ENCODE peak calls at places on chromosomes 6 and 20, in seven cellular contexts. One of them, this sample, is unnamed. For H3K9me3, the result is how much of the 10 kb centered on the place peaks cover.

GRCh38 chr6:135306740-135307420 is 125.8 kb downstream of the MYB start:
- DNase-seq in uterus: no peak
- DNase-seq in thoracic aorta: no peak
- DNase-seq in body of pancreas: no peak
- DNase-seq in colonic mucosa: no peak
- DNase-seq in CD8-positive, alpha-beta T cell: no peak
- DNase-seq in AG04450: no peak
- DNase-seq in this sample: no peak

GRCh38 chr6:54718541-54719023 is 128.0 kb upstream of the FAM83B start:
- DNase-seq in body of pancreas: peak
- DNase-seq in thoracic aorta: no peak
- DNase-seq in CD8-positive, alpha-beta T cell: no peak
- DNase-seq in AG04450: no peak
- DNase-seq in colonic mucosa: peak
- DNase-seq in uterus: no peak
- DNase-seq in this sample: peak

GRCh38 chr6:140039343-140039742 is 664.9 kb upstream of the CITED2 start:
- DNase-seq in AG04450: no peak
- DNase-seq in CD8-positive, alpha-beta T cell: no peak
- DNase-seq in uterus: no peak
- DNase-seq in colonic mucosa: no peak
- DNase-seq in body of pancreas: no peak
- DNase-seq in thoracic aorta: no peak
- DNase-seq in this sample: no peak

GRCh38 chr6:3844097-3844463 is 5.1 kb upstream of the FAM50B start:
- DNase-seq in thoracic aorta: no peak
- DNase-seq in CD8-positive, alpha-beta T cell: no peak
- DNase-seq in body of pancreas: no peak
- DNase-seq in AG04450: no peak
- DNase-seq in uterus: no peak
- DNase-seq in colonic mucosa: no peak
- DNase-seq in this sample: no peak

GRCh38 chr6:131909408-131910218 is 41.6 kb downstream of the CCN2 start:
- DNase-seq in CD8-positive, alpha-beta T cell: peak
- DNase-seq in colonic mucosa: peak
- DNase-seq in uterus: peak
- DNase-seq in AG04450: peak
- DNase-seq in body of pancreas: peak
- DNase-seq in thoracic aorta: peak
- DNase-seq in this sample: peak

GRCh38 chr6:12277401-12277800 is 12.8 kb upstream of the EDN1 start:
- DNase-seq in CD8-positive, alpha-beta T cell: no peak
- DNase-seq in colonic mucosa: no peak
- DNase-seq in AG04450: no peak
- DNase-seq in thoracic aorta: no peak
- DNase-seq in body of pancreas: no peak
- DNase-seq in uterus: no peak
- DNase-seq in this sample: no peak

GRCh38 chr20:10877345-10877744 is 203.5 kb upstream of the JAG1 start:
- DNase-seq in uterus: no peak
- DNase-seq in CD8-positive, alpha-beta T cell: no peak
- DNase-seq in thoracic aorta: no peak
- DNase-seq in colonic mucosa: no peak
- DNase-seq in body of pancreas: no peak
- DNase-seq in AG04450: no peak
- DNase-seq in this sample: no peak

GRCh38 chr6:14134211-14134910 is 16.8 kb downstream of the CD83 start:
- DNase-seq in thoracic aorta: no peak
- DNase-seq in colonic mucosa: no peak
- DNase-seq in uterus: no peak
- DNase-seq in CD8-positive, alpha-beta T cell: no peak
- DNase-seq in AG04450: no peak
- DNase-seq in body of pancreas: no peak
- DNase-seq in this sample: no peak

GRCh38 chr6:49336514-49337131 is 126.4 kb downstream of the MMUT start:
- DNase-seq in thoracic aorta: no peak
- DNase-seq in colonic mucosa: peak
- DNase-seq in body of pancreas: peak
- DNase-seq in uterus: no peak
- DNase-seq in CD8-positive, alpha-beta T cell: no peak
- DNase-seq in AG04450: no peak
- DNase-seq in this sample: no peak

GRCh38 chr6:52331793-52332457 is 30.0 kb upstream of the PAQR8 start:
- DNase-seq in body of pancreas: no peak
- DNase-seq in AG04450: no peak
- DNase-seq in uterus: no peak
- DNase-seq in CD8-positive, alpha-beta T cell: no peak
- DNase-seq in thoracic aorta: no peak
- DNase-seq in colonic mucosa: no peak
- DNase-seq in this sample: no peak

GRCh38 chr20:646107-646867 is 6.7 kb downstream of the SRXN1 start:
- DNase-seq in colonic mucosa: no peak
- DNase-seq in AG04450: no peak
- DNase-seq in thoracic aorta: no peak
- DNase-seq in CD8-positive, alpha-beta T cell: no peak
- DNase-seq in uterus: no peak
- DNase-seq in body of pancreas: no peak
- DNase-seq in this sample: no peak

GRCh38 chr20:19935842-19936241 is 81.3 kb upstream of the NAA20 start:
- DNase-seq in AG04450: no peak
- DNase-seq in colonic mucosa: peak
- DNase-seq in thoracic aorta: no peak
- DNase-seq in CD8-positive, alpha-beta T cell: no peak
- DNase-seq in uterus: no peak
- DNase-seq in body of pancreas: peak
- DNase-seq in this sample: peak

GRCh38 chr6:333379-334002 is 41.2 kb downstream of the DUSP22 start:
- DNase-seq in CD8-positive, alpha-beta T cell: no peak
- DNase-seq in colonic mucosa: no peak
- DNase-seq in AG04450: no peak
- DNase-seq in uterus: no peak
- DNase-seq in body of pancreas: no peak
- DNase-seq in thoracic aorta: no peak
- DNase-seq in this sample: no peak

GRCh38 chr6:109010703-109011102 is 83.9 kb downstream of the SESN1 start:
- DNase-seq in AG04450: no peak
- DNase-seq in body of pancreas: no peak
- DNase-seq in colonic mucosa: no peak
- DNase-seq in uterus: no peak
- DNase-seq in CD8-positive, alpha-beta T cell: no peak
- DNase-seq in thoracic aorta: no peak
- DNase-seq in this sample: no peak

GRCh38 chr20:24651171-24651972 is 181.9 kb downstream of the SYNDIG1 start:
- DNase-seq in CD8-positive, alpha-beta T cell: no peak
- DNase-seq in colonic mucosa: no peak
- DNase-seq in AG04450: peak
- DNase-seq in body of pancreas: no peak
- DNase-seq in thoracic aorta: no peak
- DNase-seq in uterus: no peak
- DNase-seq in this sample: no peak

GRCh38 chr6:23176883-23177282 is 607.5 kb downstream of the HDGFL1 start:
- DNase-seq in body of pancreas: no peak
- DNase-seq in CD8-positive, alpha-beta T cell: no peak
- DNase-seq in colonic mucosa: no peak
- DNase-seq in AG04450: no peak
- DNase-seq in uterus: no peak
- DNase-seq in thoracic aorta: no peak
- DNase-seq in this sample: no peak

GRCh38 chr6:75526502-75527127 is 33.0 kb upstream of the FILIP1 start:
- DNase-seq in AG04450: peak
- DNase-seq in thoracic aorta: peak
- DNase-seq in CD8-positive, alpha-beta T cell: peak
- DNase-seq in body of pancreas: peak
- DNase-seq in colonic mucosa: peak
- DNase-seq in uterus: peak
- DNase-seq in this sample: peak

GRCh38 chr20:17935761-17936160 is 32.8 kb downstream of the SNX5 start:
- DNase-seq in colonic mucosa: no peak
- DNase-seq in body of pancreas: no peak
- DNase-seq in thoracic aorta: no peak
- DNase-seq in CD8-positive, alpha-beta T cell: no peak
- DNase-seq in uterus: no peak
- DNase-seq in AG04450: no peak
- DNase-seq in this sample: no peak

GRCh38 chr6:82144852-82145332 is 102.7 kb downstream of the IBTK start:
- DNase-seq in colonic mucosa: no peak
- DNase-seq in uterus: peak
- DNase-seq in CD8-positive, alpha-beta T cell: no peak
- DNase-seq in thoracic aorta: peak
- DNase-seq in body of pancreas: peak
- DNase-seq in AG04450: peak
- DNase-seq in this sample: no peak

GRCh38 chr6:99132026-99132425 is 184.3 kb upstream of the FBXL4 start:
- DNase-seq in colonic mucosa: no peak
- DNase-seq in thoracic aorta: no peak
- DNase-seq in body of pancreas: no peak
- DNase-seq in AG04450: no peak
- DNase-seq in CD8-positive, alpha-beta T cell: no peak
- DNase-seq in uterus: no peak
- DNase-seq in this sample: no peak

GRCh38 chr20:17442588-17442987 is 88.6 kb downstream of the BFSP1 start:
- DNase-seq in AG04450: no peak
- DNase-seq in colonic mucosa: no peak
- DNase-seq in CD8-positive, alpha-beta T cell: no peak
- DNase-seq in body of pancreas: no peak
- DNase-seq in thoracic aorta: no peak
- DNase-seq in uterus: no peak
- DNase-seq in this sample: no peak

GRCh38 chr6:938271-939046 is 245.5 kb upstream of the EXOC2 start:
- DNase-seq in uterus: no peak
- DNase-seq in CD8-positive, alpha-beta T cell: no peak
- DNase-seq in AG04450: no peak
- DNase-seq in colonic mucosa: no peak
- DNase-seq in body of pancreas: no peak
- DNase-seq in thoracic aorta: no peak
- DNase-seq in this sample: no peak

GRCh38 chr6:35178012-35178411 is 35.7 kb upstream of the SCUBE3 start:
- DNase-seq in colonic mucosa: no peak
- DNase-seq in CD8-positive, alpha-beta T cell: no peak
- DNase-seq in AG04450: no peak
- DNase-seq in thoracic aorta: no peak
- DNase-seq in uterus: no peak
- DNase-seq in body of pancreas: no peak
- DNase-seq in this sample: no peak

GRCh38 chr6:39114707-39115599 is at the start of gene SAYSD1:
- DNase-seq in uterus: peak
- DNase-seq in colonic mucosa: peak
- DNase-seq in AG04450: peak
- DNase-seq in body of pancreas: peak
- DNase-seq in CD8-positive, alpha-beta T cell: peak
- DNase-seq in thoracic aorta: peak
- DNase-seq in this sample: peak

GRCh38 chr6:122297010-122297409 is 102.4 kb upstream of the HSF2 start:
- DNase-seq in colonic mucosa: no peak
- DNase-seq in AG04450: no peak
- DNase-seq in body of pancreas: no peak
- DNase-seq in CD8-positive, alpha-beta T cell: no peak
- DNase-seq in thoracic aorta: no peak
- DNase-seq in uterus: no peak
- DNase-seq in this sample: no peak

GRCh38 chr6:49634080-49634810 is 2.4 kb downstream of the RHAG start:
- DNase-seq in thoracic aorta: no peak
- DNase-seq in CD8-positive, alpha-beta T cell: no peak
- DNase-seq in body of pancreas: no peak
- DNase-seq in uterus: no peak
- DNase-seq in colonic mucosa: no peak
- DNase-seq in AG04450: no peak
- DNase-seq in this sample: no peak

DNA sequence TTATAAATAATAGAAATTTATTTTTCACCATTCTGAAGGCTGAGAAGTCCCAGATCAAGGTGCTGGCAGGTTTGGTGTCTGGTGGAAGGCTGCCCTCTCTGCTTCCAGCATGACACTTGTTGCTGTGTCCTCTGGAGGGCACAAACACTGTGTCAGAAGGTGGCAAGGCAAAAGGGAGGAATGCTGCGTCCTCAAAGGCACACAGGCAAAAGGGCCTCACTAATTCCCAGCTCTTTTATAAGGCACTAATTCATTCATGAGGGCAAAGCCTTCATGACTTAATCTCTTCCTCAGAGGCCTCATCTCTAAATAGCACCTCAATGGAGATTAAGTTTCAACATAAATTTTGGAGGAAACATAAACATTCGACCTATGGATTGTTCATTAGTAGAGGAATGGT is 209.5 kb upstream of the SMLR1 start:
- DNase-seq in uterus: no peak
- DNase-seq in CD8-positive, alpha-beta T cell: no peak
- DNase-seq in body of pancreas: no peak
- DNase-seq in colonic mucosa: no peak
- DNase-seq in thoracic aorta: no peak
- DNase-seq in AG04450: no peak
- DNase-seq in this sample: no peak
- TF ChIP-seq CTCF in uterus: no peak
- TF ChIP-seq CTCF in CD8-positive, alpha-beta T cell: no peak
- TF ChIP-seq CTCF in body of pancreas: no peak
- TF ChIP-seq CTCF in colonic mucosa: no peak
- TF ChIP-seq CTCF in thoracic aorta: no peak
- TF ChIP-seq CTCF in AG04450: no peak
- TF ChIP-seq CTCF in this sample: no peak

DNA sequence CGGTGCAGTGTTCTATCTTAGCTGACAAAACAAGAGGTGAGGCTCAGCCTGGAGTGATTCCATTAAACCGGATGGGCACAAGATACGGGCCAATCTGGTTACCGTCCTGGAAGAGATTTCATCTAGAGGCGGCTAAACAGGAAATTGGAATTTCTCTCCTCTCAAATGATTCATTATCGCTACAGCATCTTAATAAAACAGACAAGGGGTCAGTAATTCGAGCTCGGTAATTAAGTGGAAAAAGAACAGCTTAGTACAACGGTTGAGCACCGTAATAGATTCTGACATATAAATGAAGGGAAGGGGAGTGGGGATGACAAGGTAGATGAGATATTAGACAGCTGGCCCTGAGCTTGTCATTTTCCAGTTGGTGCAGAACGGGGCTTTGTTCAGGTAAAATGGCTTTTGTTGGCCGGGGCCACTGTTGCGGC is 137.2 kb downstream of the EDN3 start:
- DNase-seq in AG04450: no peak
- DNase-seq in colonic mucosa: no peak
- DNase-seq in uterus: no peak
- DNase-seq in CD8-positive, alpha-beta T cell: no peak
- DNase-seq in body of pancreas: no peak
- DNase-seq in thoracic aorta: no peak
- DNase-seq in this sample: no peak
- H3K27ac ChIP-seq in AG04450: no peak
- H3K27ac ChIP-seq in colonic mucosa: no peak
- H3K27ac ChIP-seq in uterus: no peak
- H3K27ac ChIP-seq in CD8-positive, alpha-beta T cell: no peak
- H3K27ac ChIP-seq in body of pancreas: no peak
- H3K27ac ChIP-seq in thoracic aorta: no peak
- H3K27ac ChIP-seq in this sample: no peak

GRCh38 chr20:64150756-64151633 is 13.3 kb upstream of the MYT1 start:
- DNase-seq in colonic mucosa: no peak
- DNase-seq in body of pancreas: no peak
- DNase-seq in uterus: no peak
- DNase-seq in AG04450: no peak
- DNase-seq in thoracic aorta: no peak
- DNase-seq in CD8-positive, alpha-beta T cell: no peak
- DNase-seq in this sample: no peak
- H3K9me3 ChIP-seq in colonic mucosa: under half
- H3K9me3 ChIP-seq in body of pancreas: under half
- H3K9me3 ChIP-seq in uterus: under half
- H3K9me3 ChIP-seq in AG04450: under half
- H3K9me3 ChIP-seq in thoracic aorta: under half
- H3K9me3 ChIP-seq in CD8-positive, alpha-beta T cell: under half
- H3K9me3 ChIP-seq in this sample: under half

GRCh38 chr6:148608211-148608951 is 138.4 kb upstream of the UST start:
- DNase-seq in uterus: no peak
- DNase-seq in AG04450: no peak
- DNase-seq in CD8-positive, alpha-beta T cell: no peak
- DNase-seq in thoracic aorta: no peak
- DNase-seq in body of pancreas: no peak
- DNase-seq in colonic mucosa: no peak
- DNase-seq in this sample: no peak
- TF ChIP-seq CTCF in uterus: no peak
- TF ChIP-seq CTCF in AG04450: peak
- TF ChIP-seq CTCF in CD8-positive, alpha-beta T cell: no peak
- TF ChIP-seq CTCF in thoracic aorta: no peak
- TF ChIP-seq CTCF in body of pancreas: peak
- TF ChIP-seq CTCF in colonic mucosa: no peak
- TF ChIP-seq CTCF in this sample: no peak

This sample was measured in prostate gland.